ENCODE peak calls at places on chromosomes 7 and 10, in eight cellular contexts. One of them, this sample, is unnamed.

GRCh38 chr7:141242568-141242967 is 168.7 kb downstream of the TMEM178B start:
- DNase-seq in left ventricle myocardium inferior: no peak
- DNase-seq in neural progenitor cell: no peak
- DNase-seq in naive B cell: no peak
- DNase-seq in GOT3: no peak
- DNase-seq in ovary: no peak
- DNase-seq in RPMI8226: peak; percentile 93
- DNase-seq in endothelial cell of umbilical vein: no peak
- DNase-seq in this sample: no peak

GRCh38 chr10:81873932-81874816 is 820 bp upstream of the NRG3 start:
- DNase-seq in ovary: no peak
- DNase-seq in neural progenitor cell: peak; percentile 95
- DNase-seq in GOT3: no peak
- DNase-seq in endothelial cell of umbilical vein: peak; percentile 78
- DNase-seq in left ventricle myocardium inferior: peak; percentile 29
- DNase-seq in naive B cell: no peak
- DNase-seq in RPMI8226: peak; percentile 48
- DNase-seq in this sample: peak; percentile 64

GRCh38 chr7:6636741-6637543 is at the start of gene ZNF316:
- DNase-seq in naive B cell: peak; percentile 79
- DNase-seq in left ventricle myocardium inferior: peak; percentile 72
- DNase-seq in ovary: peak; percentile 66
- DNase-seq in GOT3: no peak
- DNase-seq in endothelial cell of umbilical vein: peak; percentile 21
- DNase-seq in neural progenitor cell: no peak
- DNase-seq in RPMI8226: peak; percentile 73
- DNase-seq in this sample: no peak

GRCh38 chr10:93436577-93436976 is 45.6 kb downstream of the MYOF start:
- DNase-seq in GOT3: peak; percentile 6
- DNase-seq in naive B cell: no peak
- DNase-seq in RPMI8226: no peak
- DNase-seq in neural progenitor cell: no peak
- DNase-seq in endothelial cell of umbilical vein: peak; percentile 95
- DNase-seq in left ventricle myocardium inferior: no peak
- DNase-seq in ovary: peak; percentile 84
- DNase-seq in this sample: peak; percentile 58

GRCh38 chr7:123271231-123271630 is 71.5 kb upstream of the SLC13A1 start:
- DNase-seq in GOT3: no peak
- DNase-seq in endothelial cell of umbilical vein: no peak
- DNase-seq in RPMI8226: no peak
- DNase-seq in neural progenitor cell: no peak
- DNase-seq in ovary: no peak
- DNase-seq in naive B cell: no peak
- DNase-seq in left ventricle myocardium inferior: no peak
- DNase-seq in this sample: no peak

GRCh38 chr10:104527013-104527412 is 114.1 kb upstream of the SORCS3 start:
- DNase-seq in naive B cell: no peak
- DNase-seq in neural progenitor cell: no peak
- DNase-seq in RPMI8226: no peak
- DNase-seq in endothelial cell of umbilical vein: no peak
- DNase-seq in ovary: no peak
- DNase-seq in GOT3: no peak
- DNase-seq in left ventricle myocardium inferior: no peak
- DNase-seq in this sample: no peak

GRCh38 chr7:34322841-34323240 is 335.2 kb upstream of the NPSR1 start:
- DNase-seq in left ventricle myocardium inferior: no peak
- DNase-seq in naive B cell: no peak
- DNase-seq in endothelial cell of umbilical vein: no peak
- DNase-seq in GOT3: no peak
- DNase-seq in ovary: no peak
- DNase-seq in neural progenitor cell: no peak
- DNase-seq in RPMI8226: peak; percentile 8
- DNase-seq in this sample: no peak

GRCh38 chr7:75716992-75717626 is 21.6 kb downstream of the HIP1 start:
- DNase-seq in GOT3: no peak
- DNase-seq in left ventricle myocardium inferior: no peak
- DNase-seq in neural progenitor cell: no peak
- DNase-seq in endothelial cell of umbilical vein: peak; percentile 70
- DNase-seq in ovary: no peak
- DNase-seq in RPMI8226: no peak
- DNase-seq in naive B cell: no peak
- DNase-seq in this sample: peak; percentile 35

GRCh38 chr10:62907470-62908212 is 91.5 kb upstream of the EGR2 start:
- DNase-seq in endothelial cell of umbilical vein: no peak
- DNase-seq in ovary: no peak
- DNase-seq in left ventricle myocardium inferior: no peak
- DNase-seq in GOT3: no peak
- DNase-seq in RPMI8226: no peak
- DNase-seq in neural progenitor cell: no peak
- DNase-seq in naive B cell: no peak
- DNase-seq in this sample: no peak